ENCODE peak calls at places on chromosomes 1 and 21, in nine cellular contexts. N is CD4-positive, alpha-beta T cell; L is KG1; R is renal cortical epithelial cell; Z is left colon; I is iris pigment epithelial cell; T is pancreas; K is lower lobe of right lung; E is KBM-7. C is an unnamed sample.

GRCh38 chr1:43473463-43473862 is 19.7 kb upstream of the HYI start:
- DNase-seq in N (no peak), L (no peak), R (no peak), Z (no peak), I (no peak), T (no peak), K (no peak), E (no peak), C (no peak)

GRCh38 chr21:22791986-22792560 is 1793.9 kb downstream of the NCAM2 start:
- DNase-seq in N (no peak), L (peak; percentile 42), R (peak; percentile 6), Z (no peak), I (peak; percentile 39), T (no peak), K (no peak), E (peak; percentile 58), C (peak; percentile 2)

GRCh38 chr21:44873356-44874239 is at the start of gene PTTG1IP:
- DNase-seq in N (peak; percentile 100), L (peak; percentile 95), R (peak; percentile 83), Z (peak; percentile 98), I (peak; percentile 95), T (peak; percentile 97), K (peak; percentile 99), E (peak; percentile 97), C (peak; percentile 99)

GRCh38 chr1:10217748-10218441 is 7.5 kb downstream of the KIF1B start:
- DNase-seq in N (no peak), L (no peak), R (peak; percentile 73), Z (no peak), I (peak; percentile 49), T (no peak), K (no peak), E (no peak), C (no peak)

GRCh38 chr1:150235436-150235851 is 468 bp downstream of the ANP32E start:
- DNase-seq in N (no peak), L (peak; percentile 48), R (peak; percentile 10), Z (no peak), I (peak; percentile 27), T (no peak), K (no peak), E (peak; percentile 33), C (peak; percentile 16)

GRCh38 chr1:62389531-62389930 is 47.3 kb upstream of the USP1 start:
- DNase-seq in N (no peak), L (no peak), R (no peak), Z (no peak), I (peak; percentile 11), T (no peak), K (no peak), E (no peak), C (no peak)

GRCh38 chr1:236155399-236155767 is 13.0 kb downstream of the GPR137B start:
- DNase-seq in N (no peak), L (no peak), R (no peak), Z (no peak), I (no peak), T (no peak), K (no peak), E (no peak), C (no peak)

GRCh38 chr1:3145489-3146325 is 76.7 kb downstream of the PRDM16 start:
- DNase-seq in N (no peak), L (no peak), R (no peak), Z (no peak), I (no peak), T (no peak), K (no peak), E (no peak), C (no peak)

GRCh38 chr1:147236959-147237791 is 5.3 kb upstream of the CHD1L start:
- DNase-seq in N (no peak), L (no peak), R (no peak), Z (peak; percentile 79), I (no peak), T (no peak), K (no peak), E (no peak), C (no peak)

GRCh38 chr1:75233302-75233929 is 99.2 kb downstream of the LHX8 start:
- DNase-seq in N (no peak), L (no peak), R (peak; percentile 47), Z (no peak), I (peak; percentile 40), T (no peak), K (no peak), E (peak; percentile 21), C (no peak)

GRCh38 chr1:160862151-160863061 is at the start of gene CD244:
- DNase-seq in N (peak; percentile 24), L (peak; percentile 88), R (no peak), Z (peak; percentile 43), I (no peak), T (no peak), K (peak; percentile 73), E (peak; percentile 90), C (peak; percentile 58)

GRCh38 chr1:159177273-159177907 is 6.0 kb downstream of the CADM3 start:
- DNase-seq in N (no peak), L (peak; percentile 24), R (peak; percentile 72), Z (no peak), I (peak; percentile 69), T (peak; percentile 35), K (no peak), E (peak; percentile 81), C (peak; percentile 53)

C was measured in thyroid gland.